ENCODE peak calls at places on chromosomes 7 and 10, in seven cellular contexts. C is neuronal stem cell, Y is IMR-90, V is mesendoderm, I is H9, Z is mesenchymal stem cell, H is trophoblast cell. G is an unnamed sample.

GRCh38 chr7:1549357-1550004 is 6.5 kb downstream of the TMEM184A start:
- DNase-seq in H (no peak), I (no peak), Y (no peak), Z (peak), C (no peak), V (no peak), G (no peak)

GRCh38 chr7:123748171-123748733 is 551 bp downstream of the WASL start:
- DNase-seq in Y (peak), V (peak), H (peak), C (peak), Z (peak), I (peak), G (no peak)

GRCh38 chr7:143299346-143299745 is 11.2 kb downstream of the CASP2 start:
- DNase-seq in H (no peak), Z (peak), I (no peak), C (no peak), Y (peak), V (no peak), G (no peak)

GRCh38 chr10:63819753-63820347 is 298.6 kb downstream of the REEP3 start:
- DNase-seq in H (peak), Z (peak), I (peak), Y (peak), V (peak), C (peak), G (peak)

GRCh38 chr10:31586708-31587107 is 267.7 kb downstream of the ZEB1 start:
- DNase-seq in Z (no peak), H (no peak), I (no peak), Y (no peak), V (no peak), C (no peak), G (no peak)

GRCh38 chr7:116697761-116698160 is 25.8 kb downstream of the MET start:
- DNase-seq in V (no peak), Y (no peak), C (no peak), Z (no peak), I (no peak), H (no peak), G (no peak)

GRCh38 chr7:151876899-151877777 is at the start of gene PRKAG2:
- DNase-seq in V (peak), H (peak), Z (peak), Y (no peak), C (peak), I (peak), G (no peak)

GRCh38 chr7:105205592-105206211 is 183.0 kb downstream of the SRPK2 start:
- DNase-seq in I (no peak), H (no peak), C (no peak), Y (no peak), Z (no peak), V (no peak), G (no peak)

GRCh38 chr10:88315746-88316145 is 267.4 kb downstream of the RNLS start:
- DNase-seq in H (no peak), C (no peak), Y (peak), V (no peak), I (no peak), Z (peak), G (no peak)

GRCh38 chr7:49885593-49886285 is 112.3 kb downstream of the VWC2 start:
- DNase-seq in H (no peak), C (no peak), Y (no peak), I (no peak), Z (no peak), V (no peak), G (no peak)

GRCh38 chr10:122510326-122510725 is 49.0 kb downstream of the HTRA1 start:
- DNase-seq in I (no peak), Z (no peak), H (no peak), C (no peak), Y (no peak), V (no peak), G (no peak)

GRCh38 chr7:41874206-41874770 is 171.4 kb upstream of the INHBA start:
- DNase-seq in V (peak), Y (no peak), Z (peak), C (no peak), I (no peak), H (no peak), G (no peak)

GRCh38 chr10:93576888-93577287 is 10.4 kb downstream of the FFAR4 start:
- DNase-seq in C (no peak), V (no peak), Z (no peak), Y (no peak), H (no peak), I (no peak), G (no peak)

GRCh38 chr10:132429281-132430230 is 32.6 kb downstream of the PWWP2B start:
- DNase-seq in Y (no peak), V (no peak), H (no peak), I (no peak), Z (no peak), C (no peak), G (no peak)

GRCh38 chr7:64872809-64873500 is 30.1 kb upstream of the ZNF273 start:
- DNase-seq in H (no peak), Z (no peak), I (peak), C (no peak), Y (no peak), V (no peak), G (no peak)

GRCh38 chr10:48653347-48653746 is 31.3 kb upstream of the WDFY4 start:
- DNase-seq in C (no peak), I (no peak), Y (no peak), V (no peak), Z (no peak), H (no peak), G (no peak)

GRCh38 chr10:102627446-102628293 is 16.6 kb upstream of the TRIM8 start:
- DNase-seq in C (peak), Y (peak), H (no peak), I (peak), Z (peak), V (peak), G (peak)

GRCh38 chr10:102673235-102673634 is 29.0 kb downstream of the TRIM8 start:
- DNase-seq in H (no peak), Z (no peak), C (no peak), V (no peak), I (no peak), Y (no peak), G (no peak)

GRCh38 chr7:44286618-44287487 is 38.5 kb downstream of the CAMK2B start:
- DNase-seq in Y (no peak), C (no peak), Z (no peak), V (no peak), H (no peak), I (peak), G (peak)

GRCh38 chr10:113436836-113437235 is 116.0 kb upstream of the HABP2 start:
- DNase-seq in V (no peak), Z (no peak), H (no peak), Y (no peak), I (no peak), C (no peak), G (no peak)

GRCh38 chr10:12355384-12355783 is 6.0 kb downstream of the CAMK1D start:
- DNase-seq in H (no peak), I (no peak), Z (no peak), C (no peak), Y (no peak), V (no peak), G (no peak)

GRCh38 chr7:158246960-158247673 is 340.5 kb downstream of the PTPRN2 start:
- DNase-seq in Z (no peak), I (peak), V (no peak), Y (no peak), C (no peak), H (no peak), G (no peak)

GRCh38 chr7:47405921-47406765 is 175.8 kb downstream of the TNS3 start:
- DNase-seq in V (no peak), Y (peak), Z (peak), I (no peak), H (peak), C (no peak), G (no peak)

GRCh38 chr7:5997210-5997808 is 11.5 kb downstream of the PMS2 start:
- DNase-seq in V (peak), Z (peak), C (peak), Y (peak), I (no peak), H (peak), G (no peak)

GRCh38 chr10:5960070-5960972 is 17.0 kb downstream of the IL15RA start:
- DNase-seq in H (no peak), C (no peak), V (no peak), I (peak), Z (peak), Y (peak), G (no peak)

GRCh38 chr7:4837814-4838625 is 23.8 kb downstream of the PAPOLB start:
- DNase-seq in Y (no peak), V (peak), H (peak), I (no peak), Z (no peak), C (no peak), G (no peak)

GRCh38 chr7:140495514-140496097 is 16.3 kb upstream of the MKRN1 start:
- DNase-seq in C (no peak), V (no peak), H (no peak), Y (no peak), Z (no peak), I (no peak), G (no peak)

GRCh38 chr7:36287371-36288241 is 102.1 kb upstream of the ANLN start:
- DNase-seq in V (no peak), Y (no peak), I (no peak), H (no peak), C (no peak), Z (no peak), G (no peak)

GRCh38 chr10:43202657-43203490 is 64.0 kb downstream of the RASGEF1A start:
- DNase-seq in Y (no peak), Z (no peak), V (peak), H (peak), I (peak), C (no peak), G (peak)

GRCh38 chr7:102085223-102085772 is 201.4 kb upstream of the SH2B2 start:
- DNase-seq in I (no peak), V (no peak), H (no peak), Z (no peak), C (no peak), Y (no peak), G (no peak)

GRCh38 chr7:120554960-120555571 is 282.1 kb downstream of the KCND2 start:
- DNase-seq in I (peak), Z (peak), C (peak), V (peak), H (peak), Y (peak), G (no peak)

GRCh38 chr10:62268027-62268398 is 631 bp downstream of the RTKN2 start:
- DNase-seq in Y (no peak), C (no peak), I (no peak), H (no peak), Z (no peak), V (no peak), G (no peak)

GRCh38 chr7:142231716-142232115 is 26.1 kb downstream of the PRSS58 start:
- DNase-seq in I (peak), Y (no peak), Z (no peak), H (no peak), V (peak), C (peak), G (peak)

GRCh38 chr7:112990619-112991018 is 96.0 kb downstream of the GPR85 start:
- DNase-seq in C (no peak), H (peak), Y (peak), I (no peak), V (no peak), Z (peak), G (no peak)

DNA sequence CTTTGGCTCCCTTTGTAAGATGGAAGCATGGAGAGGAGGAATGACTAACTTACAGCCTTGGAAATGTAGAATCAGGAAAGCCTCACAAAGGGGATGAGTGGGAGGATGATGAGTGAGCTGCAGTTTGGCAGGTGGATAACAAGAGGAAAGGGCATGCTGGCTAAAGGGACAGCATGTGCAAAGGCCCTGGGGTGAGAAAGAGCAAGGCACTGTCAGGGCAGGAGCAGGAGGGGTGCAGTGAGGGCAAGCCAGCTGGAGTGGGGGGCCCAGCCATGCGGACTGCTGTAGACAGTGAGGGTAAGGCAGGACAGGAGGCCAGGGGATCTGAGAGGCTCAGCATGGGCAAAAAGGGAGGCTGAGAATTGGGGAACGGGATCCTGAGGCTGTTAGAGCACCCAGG is 20.5 kb downstream of the TLL2 start:
- DNase-seq in Y (no peak), C (no peak), V (no peak), H (no peak), Z (no peak), I (no peak), G (no peak)
- H2BK120ac ChIP-seq in Y (no peak), C (no peak), V (no peak), H (no peak), Z (no peak), I (no peak), G (no peak)

DNA sequence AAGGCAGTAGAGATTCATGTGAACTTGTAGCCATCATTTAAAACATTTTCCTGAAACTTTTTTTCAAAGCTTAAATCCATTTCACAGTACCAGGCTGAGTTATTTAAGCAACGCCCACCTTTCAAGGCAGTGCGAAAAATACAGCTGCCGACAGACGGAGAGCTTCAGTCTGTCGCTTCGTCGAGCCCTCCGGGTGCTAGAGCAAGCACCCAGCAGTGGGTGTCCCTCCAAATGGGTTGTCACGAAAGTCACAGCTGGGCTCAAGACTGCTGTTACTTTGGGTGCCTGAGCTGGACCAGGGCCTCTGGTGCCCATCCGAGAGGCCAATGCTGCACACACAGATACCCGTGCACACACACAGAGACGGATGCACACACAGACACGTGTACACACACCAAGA is 135.6 kb downstream of the TCERG1L start:
- DNase-seq in V (no peak), H (no peak), Z (no peak), Y (no peak), C (no peak), I (peak), G (no peak)
- H2BK120ac ChIP-seq in V (no peak), H (no peak), Z (no peak), Y (no peak), C (no peak), I (no peak), G (no peak)

GRCh38 chr7:80875537-80876120 is 43.2 kb downstream of the SEMA3C start:
- DNase-seq in Z (no peak), C (no peak), Y (no peak), H (no peak), I (no peak), V (no peak), G (no peak)
- H2BK120ac ChIP-seq in Z (no peak), C (no peak), Y (no peak), H (peak), I (no peak), V (no peak), G (no peak)

GRCh38 chr7:85896531-85896930 is 709.7 kb upstream of the SEMA3D start:
- DNase-seq in C (no peak), Y (no peak), V (no peak), Z (no peak), H (peak), I (no peak), G (no peak)

GRCh38 chr7:85897967-85898366 is 711.1 kb upstream of the SEMA3D start:
- DNase-seq in Z (no peak), Y (no peak), C (no peak), I (no peak), V (peak), H (peak), G (no peak)
- H2BK120ac ChIP-seq in Z (no peak), Y (no peak), C (no peak), I (no peak), V (no peak), H (no peak), G (no peak)

GRCh38 chr10:8722835-8723234 is 668.3 kb downstream of the GATA3 start:
- DNase-seq in H (no peak), Y (no peak), C (no peak), V (no peak), Z (no peak), I (no peak), G (no peak)
- H2BK120ac ChIP-seq in H (no peak), Y (no peak), C (no peak), V (no peak), Z (no peak), I (no peak), G (no peak)

GRCh38 chr10:34862892-34863291 is 47.8 kb upstream of the PARD3 start:
- DNase-seq in Z (no peak), V (no peak), C (no peak), H (no peak), I (no peak), Y (no peak), G (no peak)
- H2BK120ac ChIP-seq in Z (no peak), V (no peak), C (no peak), H (no peak), I (no peak), Y (no peak), G (no peak)

DNA sequence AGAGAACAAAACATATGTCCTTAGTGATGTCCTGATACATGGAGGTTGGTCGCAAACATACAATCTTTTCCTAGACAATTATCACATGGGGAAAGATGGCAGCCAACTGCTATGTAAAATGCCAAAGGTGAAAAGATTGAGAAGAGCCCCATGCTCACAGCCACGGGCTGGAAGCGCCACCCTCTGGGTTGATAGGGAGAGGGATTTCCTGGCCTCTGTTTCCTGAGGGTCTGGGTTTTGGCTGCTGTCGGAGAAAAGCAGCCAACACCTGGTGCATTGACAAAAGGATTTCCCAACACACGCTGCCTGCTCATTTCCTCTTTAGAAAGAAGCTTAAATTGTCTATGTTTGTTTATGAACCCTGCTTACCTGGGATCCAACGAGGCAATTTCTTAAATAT is 43.8 kb downstream of the ITIH5 start:
- DNase-seq in Z (no peak), V (peak), I (peak), Y (no peak), H (peak), C (peak), G (peak)
- H2BK120ac ChIP-seq in Z (no peak), V (no peak), I (no peak), Y (no peak), H (no peak), C (no peak), G (no peak)

DNA sequence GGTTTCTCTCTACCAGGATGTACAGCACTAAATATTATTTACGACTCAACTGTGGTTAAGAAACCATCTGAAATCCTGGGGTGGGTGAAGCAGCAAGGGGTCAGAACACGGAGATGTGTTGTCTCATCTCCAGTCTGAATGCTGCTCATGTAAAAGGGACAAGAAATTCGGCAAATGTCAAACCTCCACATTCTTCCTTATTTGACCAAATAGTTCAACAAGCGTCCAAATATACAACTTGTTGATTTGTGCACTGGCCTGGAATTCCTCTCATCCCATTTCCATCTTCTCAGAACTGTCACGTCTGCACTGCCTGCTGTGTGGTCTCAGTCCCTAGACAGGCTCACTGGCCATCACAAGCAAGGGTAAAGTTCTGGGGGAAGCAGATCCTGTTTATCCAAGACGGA is 520.0 kb downstream of the PARD3 start:
- DNase-seq in I (no peak), Y (peak), C (no peak), V (no peak), H (no peak), Z (peak), G (no peak)
- H2BK120ac ChIP-seq in I (no peak), Y (peak), C (no peak), V (no peak), H (no peak), Z (no peak), G (no peak)

GRCh38 chr7:45525057-45525456 is 49.1 kb upstream of the ADCY1 start:
- DNase-seq in Z (no peak), Y (no peak), V (no peak), H (no peak), I (no peak), C (no peak), G (no peak)
- H2BK120ac ChIP-seq in Z (no peak), Y (no peak), V (no peak), H (no peak), I (no peak), C (no peak), G (no peak)

DNA sequence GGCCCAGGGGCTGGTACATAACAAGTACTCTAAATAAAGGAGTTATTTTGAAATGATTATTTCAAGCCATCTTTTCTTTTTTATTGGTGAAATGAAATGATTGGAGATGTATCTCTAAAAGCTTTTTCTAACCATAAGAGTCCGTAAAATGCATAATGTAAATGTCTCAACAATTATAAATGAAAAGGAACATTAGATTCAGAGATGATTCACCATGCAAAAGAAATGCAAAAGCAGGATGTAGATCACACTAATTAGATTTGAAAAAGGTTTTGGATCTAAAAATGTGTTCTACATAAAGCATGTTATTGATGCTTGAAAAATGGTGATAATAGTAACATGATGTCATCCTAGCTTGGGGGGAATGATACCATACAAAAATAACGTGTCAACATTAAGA is 15.6 kb downstream of the SLC26A4 start:
- DNase-seq in H (no peak), Y (no peak), I (no peak), V (no peak), Z (no peak), C (no peak), G (no peak)
- H2BK120ac ChIP-seq in H (no peak), Y (no peak), I (no peak), V (no peak), Z (no peak), C (no peak), G (no peak)